ENCODE peak calls at places on chromosomes 7 and 10, in eight cellular contexts. W, G, R, D, C, L, V and H are unnamed samples.

GRCh38 chr7:19984231-19984632 is 210.8 kb upstream of the TMEM196 start:
- DNase-seq in L (no peak), D (no peak), C (no peak), G (no peak), R (no peak), W (no peak), V (no peak), H (no peak)

GRCh38 chr7:149666360-149666905 is 107.0 kb downstream of the ZNF467 start:
- DNase-seq in D (no peak), W (no peak), R (no peak), V (no peak), C (no peak), L (no peak), G (no peak), H (no peak)

GRCh38 chr7:157016352-157017041 is 6.0 kb upstream of the MNX1 start:
- DNase-seq in V (no peak), C (no peak), W (no peak), R (no peak), G (no peak), D (no peak), L (no peak), H (peak; percentile 33)

GRCh38 chr7:30965372-30965771 is 1.6 kb downstream of the GHRHR start:
- DNase-seq in L (no peak), D (no peak), W (no peak), C (no peak), R (no peak), V (no peak), G (no peak), H (no peak)

GRCh38 chr10:5413012-5413938 is 918 bp downstream of the NET1 start:
- DNase-seq in D (no peak), V (no peak), G (peak; percentile 47), R (no peak), C (peak; percentile 17), W (no peak), L (no peak), H (no peak)

GRCh38 chr7:155882596-155882995 is 70.3 kb upstream of the SHH start:
- DNase-seq in R (no peak), C (no peak), W (no peak), L (no peak), D (no peak), V (no peak), G (peak; percentile 81), H (no peak)

GRCh38 chr10:68871731-68872342 is 29.3 kb upstream of the DDX50 start:
- DNase-seq in D (no peak), R (no peak), W (no peak), V (no peak), G (no peak), C (no peak), L (no peak), H (no peak)

GRCh38 chr10:12484945-12485805 is 135.8 kb downstream of the CAMK1D start:
- DNase-seq in R (peak; percentile 34), V (no peak), C (no peak), W (no peak), G (peak; percentile 13), D (peak; percentile 53), L (no peak), H (no peak)

GRCh38 chr7:140696024-140696678 is 357 bp upstream of the NDUFB2 start:
- DNase-seq in W (peak; percentile 90), V (peak; percentile 98), R (peak; percentile 96), G (no peak), L (peak; percentile 99), C (peak; percentile 97), D (peak; percentile 97), H (no peak)

GRCh38 chr7:23216021-23216420 is 30.6 kb upstream of the GPNMB start:
- DNase-seq in V (peak; percentile 73), D (peak; percentile 26), G (no peak), R (no peak), W (peak; percentile 48), L (peak; percentile 92), C (no peak), H (no peak)

GRCh38 chr10:66365686-66366085 is 560.1 kb upstream of the LRRTM3 start:
- DNase-seq in L (no peak), G (no peak), V (no peak), C (no peak), R (no peak), W (no peak), D (no peak), H (no peak)

GRCh38 chr10:132897516-132898381 is 44.6 kb downstream of the CFAP46 start:
- DNase-seq in L (no peak), R (no peak), D (no peak), G (no peak), C (no peak), V (peak; percentile 53), W (no peak), H (peak; percentile 15)

GRCh38 chr10:24603333-24603732 is 120.4 kb downstream of the ARHGAP21 start:
- DNase-seq in V (no peak), L (no peak), G (peak; percentile 19), C (no peak), R (no peak), W (no peak), D (no peak), H (no peak)

GRCh38 chr7:132373879-132374278 is 202.4 kb downstream of the PLXNA4 start:
- DNase-seq in G (no peak), R (no peak), C (no peak), L (no peak), D (no peak), W (no peak), V (no peak), H (no peak)

GRCh38 chr7:104861729-104862128 is 152.3 kb upstream of the KMT2E start:
- DNase-seq in R (no peak), D (no peak), C (no peak), L (no peak), V (no peak), G (no peak), W (no peak), H (no peak)

GRCh38 chr10:63166742-63167258 is 33.7 kb downstream of the NRBF2 start:
- DNase-seq in G (peak; percentile 84), L (no peak), C (no peak), D (no peak), V (no peak), R (no peak), W (no peak), H (no peak)

GRCh38 chr7:19939746-19940145 is 166.3 kb upstream of the TMEM196 start:
- DNase-seq in L (no peak), W (no peak), G (peak; percentile 27), V (no peak), D (no peak), C (no peak), R (no peak), H (no peak)

DNA sequence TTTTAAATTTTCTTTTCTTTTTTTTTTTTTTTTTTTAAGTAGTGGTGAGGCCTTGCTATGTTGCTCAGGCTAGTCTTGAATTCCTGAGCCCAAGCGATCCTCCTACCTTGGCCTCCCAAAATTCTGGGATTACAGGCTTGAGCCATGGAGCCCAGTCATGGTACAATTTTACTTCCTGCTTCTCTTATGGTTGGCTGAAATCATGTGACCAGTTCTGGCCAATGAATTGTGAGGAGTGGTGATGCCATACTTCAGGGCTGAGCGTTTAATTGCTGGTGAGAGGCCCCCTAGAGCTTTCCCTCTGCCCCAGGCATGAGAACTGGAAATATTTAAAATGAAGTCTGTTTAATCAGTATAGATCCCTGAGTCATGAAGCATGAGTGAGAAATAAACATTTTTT is 22.2 kb upstream of the BAIAP2L1 start:
- DNase-seq in R (no peak), V (no peak), L (no peak), G (peak; percentile 82), W (no peak), D (no peak), C (no peak), H (no peak)
- H3K27ac ChIP-seq in R (no peak overlapping the region), V (no peak overlapping the region), L (no peak overlapping the region), G (peak overlapping the region; percentile 7), W (no peak overlapping the region), D (no peak overlapping the region), C (no peak overlapping the region), H (no peak overlapping the region)

GRCh38 chr10:116470071-116470470 is 42.4 kb downstream of the PNLIPRP3 start:
- DNase-seq in R (no peak), D (no peak), L (no peak), W (no peak), G (no peak), C (no peak), V (no peak), H (no peak)
- TF ChIP-seq EP300 in R (no peak), D (no peak), L (no peak), W (no peak), G (no peak), C (no peak), V (no peak), H (no peak)

GRCh38 chr7:151595702-151596340 is 76.1 kb upstream of the RHEB start:
- DNase-seq in R (no peak), V (no peak), C (no peak), G (no peak), D (no peak), W (no peak), L (no peak), H (no peak)
- H3K4me1 ChIP-seq in R (peaks cover 13% of the 10 kb centered on the region), V (peaks cover 58% of the 10 kb centered on the region), C (peaks cover 10% of the 10 kb centered on the region), G (peaks cover 56% of the 10 kb centered on the region), D (peaks cover 23% of the 10 kb centered on the region), W (no peaks in the 10 kb centered on the region), L (peaks cover 77% of the 10 kb centered on the region), H (no peaks in the 10 kb centered on the region)

GRCh38 chr7:6251653-6252052 is 20.8 kb downstream of the CYTH3 start:
- DNase-seq in D (no peak), R (no peak), L (no peak), G (no peak), C (no peak), V (no peak), W (no peak), H (no peak)

GRCh38 chr7:6250364-6250833 is 22.0 kb downstream of the CYTH3 start:
- DNase-seq in W (no peak), R (no peak), V (no peak), C (no peak), D (no peak), L (no peak), G (no peak), H (no peak)

GRCh38 chr7:6246257-6246917 is 26.0 kb downstream of the CYTH3 start:
- DNase-seq in D (no peak), W (no peak), G (no peak), R (no peak), C (no peak), L (no peak), V (no peak), H (no peak)

GRCh38 chr7:6252310-6252709 is 20.1 kb downstream of the CYTH3 start:
- DNase-seq in W (no peak), L (no peak), R (no peak), G (no peak), D (no peak), C (no peak), V (no peak), H (no peak)

GRCh38 chr7:6248581-6248980 is 23.8 kb downstream of the CYTH3 start:
- DNase-seq in W (no peak), G (no peak), L (no peak), D (no peak), C (no peak), V (no peak), R (no peak), H (no peak)
- H3K27ac ChIP-seq in W (no peak overlapping the region), G (peak overlapping the region; percentile 27), L (no peak overlapping the region), D (no peak overlapping the region), C (no peak overlapping the region), V (no peak overlapping the region), R (no peak overlapping the region), H (no peak overlapping the region)

GRCh38 chr10:102814456-102814871 is 22.7 kb downstream of the CYP17A1 start:
- DNase-seq in L (no peak), R (peak; percentile 53), C (no peak), W (peak; percentile 48), D (no peak), G (no peak), V (no peak), H (no peak)
- TF ChIP-seq EP300 in L (no peak), R (no peak), C (no peak), W (no peak), D (no peak), G (no peak), V (no peak), H (no peak)